ENCODE peak calls at places on chromosomes 7 and 10, in eight cellular contexts. E is hepatocyte, M is HepG2, D is stomach, A is tibial artery, P is neural progenitor cell, H is ascending aorta, L is heart right ventricle. G is an unnamed sample.

GRCh38 chr10:60186315-60187071 is 203.2 kb downstream of the ANK3 start:
- DNase-seq in E (no peak), M (no peak), D (peak; percentile 59), A (peak; percentile 75), P (no peak), H (no peak), L (peak; percentile 60), G (no peak)

GRCh38 chr7:70098133-70098561 is 499.9 kb downstream of the AUTS2 start:
- DNase-seq in E (no peak), M (no peak), D (no peak), A (no peak), P (no peak), H (no peak), L (no peak), G (peak; percentile 35)

GRCh38 chr7:28573059-28573553 is 160.8 kb downstream of the CREB5 start:
- DNase-seq in E (no peak), M (peak; percentile 18), D (peak; percentile 61), A (no peak), P (no peak), H (no peak), L (peak; percentile 58), G (no peak)

GRCh38 chr7:35424869-35425495 is 171.1 kb upstream of the TBX20 start:
- DNase-seq in E (peak; percentile 75), M (peak; percentile 41), D (peak; percentile 65), A (no peak), P (peak; percentile 74), H (no peak), L (peak; percentile 55), G (peak; percentile 46)

GRCh38 chr7:106225856-106226255 is 58.9 kb downstream of the NAMPT start:
- DNase-seq in E (no peak), M (no peak), D (no peak), A (no peak), P (no peak), H (no peak), L (no peak), G (no peak)

GRCh38 chr10:62380002-62380401 is 5.8 kb downstream of the ZNF365 start:
- DNase-seq in E (peak; percentile 49), M (peak; percentile 10), D (no peak), A (no peak), P (no peak), H (no peak), L (no peak), G (no peak)

GRCh38 chr10:107727762-107728317 is 563.3 kb upstream of the SORCS1 start:
- DNase-seq in E (peak; percentile 6), M (no peak), D (no peak), A (no peak), P (no peak), H (no peak), L (no peak), G (peak; percentile 40)

GRCh38 chr10:92688927-92689662 is 660 bp upstream of the HHEX start:
- DNase-seq in E (peak; percentile 34), M (peak; percentile 55), D (peak; percentile 43), A (peak; percentile 75), P (peak; percentile 63), H (no peak), L (peak; percentile 11), G (no peak)

GRCh38 chr7:38463277-38464224 is 167.6 kb downstream of the AMPH start:
- DNase-seq in E (peak; percentile 15), M (no peak), D (peak; percentile 44), A (no peak), P (no peak), H (no peak), L (peak; percentile 14), G (peak; percentile 56)

GRCh38 chr10:124025638-124026336 is 67.6 kb downstream of the CHST15 start:
- DNase-seq in E (peak; percentile 43), M (peak; percentile 48), D (peak; percentile 40), A (peak; percentile 79), P (peak; percentile 62), H (no peak), L (no peak), G (peak; percentile 39)

GRCh38 chr10:79229081-79229541 is 118.2 kb upstream of the PPIF start:
- DNase-seq in E (peak; percentile 46), M (no peak), D (no peak), A (no peak), P (no peak), H (no peak), L (no peak), G (peak; percentile 20)

GRCh38 chr10:114402233-114402632 is 2.1 kb downstream of the AFAP1L2 start:
- DNase-seq in E (no peak), M (no peak), D (no peak), A (no peak), P (no peak), H (no peak), L (no peak), G (no peak)

GRCh38 chr10:34789993-34790506 is 25.0 kb downstream of the PARD3 start:
- DNase-seq in E (peak; percentile 60), M (peak; percentile 39), D (no peak), A (no peak), P (no peak), H (no peak), L (no peak), G (peak; percentile 89)

GRCh38 chr10:3102721-3103410 is 35.5 kb downstream of the PFKP start:
- DNase-seq in E (no peak), M (peak; percentile 5), D (no peak), A (peak; percentile 65), P (no peak), H (no peak), L (no peak), G (peak; percentile 75)

GRCh38 chr7:135253851-135254815 is 20.5 kb downstream of the STRA8 start:
- DNase-seq in E (peak; percentile 32), M (peak; percentile 50), D (peak; percentile 43), A (peak; percentile 93), P (no peak), H (peak; percentile 65), L (peak; percentile 65), G (peak; percentile 4)

GRCh38 chr7:36625247-36625646 is 99.0 kb downstream of the AOAH start:
- DNase-seq in E (no peak), M (no peak), D (no peak), A (no peak), P (no peak), H (no peak), L (no peak), G (no peak)

GRCh38 chr7:76233538-76234281 is 32.0 kb downstream of the SRRM3 start:
- DNase-seq in E (no peak), M (no peak), D (no peak), A (no peak), P (peak; percentile 87), H (no peak), L (no peak), G (no peak)

GRCh38 chr10:26780793-26781601 is 79.8 kb downstream of the ABI1 start:
- DNase-seq in E (peak; percentile 40), M (no peak), D (no peak), A (no peak), P (no peak), H (no peak), L (no peak), G (no peak)

GRCh38 chr7:50349963-50350944 is 45.7 kb downstream of the IKZF1 start:
- DNase-seq in E (no peak), M (no peak), D (no peak), A (no peak), P (no peak), H (no peak), L (no peak), G (no peak)

GRCh38 chr10:49612513-49613159 is 1.2 kb upstream of the CHAT start:
- DNase-seq in E (no peak), M (peak; percentile 3), D (no peak), A (peak; percentile 46), P (peak; percentile 86), H (no peak), L (no peak), G (no peak)

GRCh38 chr10:129385600-129385999 is 81.4 kb upstream of the MGMT start:
- DNase-seq in E (no peak), M (no peak), D (no peak), A (no peak), P (no peak), H (no peak), L (no peak), G (no peak)

GRCh38 chr7:140084972-140085371 is 22.2 kb upstream of the PARP12 start:
- DNase-seq in E (no peak), M (no peak), D (no peak), A (no peak), P (no peak), H (no peak), L (no peak), G (no peak)

GRCh38 chr10:104350146-104350635 is 3.4 kb upstream of the CFAP58 start:
- DNase-seq in E (peak; percentile 74), M (peak; percentile 66), D (no peak), A (no peak), P (peak; percentile 70), H (no peak), L (peak; percentile 48), G (peak; percentile 78)

GRCh38 chr10:93816123-93816747 is 58.5 kb downstream of the LGI1 start:
- DNase-seq in E (peak; percentile 83), M (peak; percentile 9), D (peak; percentile 63), A (peak; percentile 76), P (peak; percentile 85), H (no peak), L (peak; percentile 39), G (peak; percentile 76)

GRCh38 chr7:101956130-101956529 is 138.7 kb downstream of the CUX1 start:
- DNase-seq in E (no peak), M (no peak), D (no peak), A (no peak), P (no peak), H (no peak), L (peak; percentile 71), G (no peak)
- H3K4me1 ChIP-seq in E (peaks cover 17% of the 10 kb centered on the region), M (no peaks in the 10 kb centered on the region), D (peaks cover 18% of the 10 kb centered on the region), A (no peaks in the 10 kb centered on the region), P (peaks cover 3% of the 10 kb centered on the region), H (peaks cover 4% of the 10 kb centered on the region), L (peaks cover 60% of the 10 kb centered on the region), G (peaks cover 12% of the 10 kb centered on the region)

GRCh38 chr10:70714245-70714644 is 41.9 kb downstream of the ADAMTS14 start:
- DNase-seq in E (no peak), M (no peak), D (no peak), A (no peak), P (no peak), H (no peak), L (no peak), G (no peak)
- H3K27ac ChIP-seq in E (no peak overlapping the region), M (no peak overlapping the region), D (no peak overlapping the region), A (no peak overlapping the region), P (no peak overlapping the region), H (no peak overlapping the region), L (no peak overlapping the region), G (no peak overlapping the region)

GRCh38 chr10:68897336-68897741 is 3.8 kb upstream of the DDX50 start:
- DNase-seq in E (peak; percentile 80), M (peak; percentile 64), D (peak; percentile 37), A (no peak), P (peak; percentile 84), H (no peak), L (peak; percentile 55), G (peak; percentile 78)
- H3K4me3 ChIP-seq in E (no peak overlapping the region), M (no peak overlapping the region), D (no peak overlapping the region), A (no peak overlapping the region), P (no peak overlapping the region), H (no peak overlapping the region), L (no peak overlapping the region), G (no peak overlapping the region)

DNA sequence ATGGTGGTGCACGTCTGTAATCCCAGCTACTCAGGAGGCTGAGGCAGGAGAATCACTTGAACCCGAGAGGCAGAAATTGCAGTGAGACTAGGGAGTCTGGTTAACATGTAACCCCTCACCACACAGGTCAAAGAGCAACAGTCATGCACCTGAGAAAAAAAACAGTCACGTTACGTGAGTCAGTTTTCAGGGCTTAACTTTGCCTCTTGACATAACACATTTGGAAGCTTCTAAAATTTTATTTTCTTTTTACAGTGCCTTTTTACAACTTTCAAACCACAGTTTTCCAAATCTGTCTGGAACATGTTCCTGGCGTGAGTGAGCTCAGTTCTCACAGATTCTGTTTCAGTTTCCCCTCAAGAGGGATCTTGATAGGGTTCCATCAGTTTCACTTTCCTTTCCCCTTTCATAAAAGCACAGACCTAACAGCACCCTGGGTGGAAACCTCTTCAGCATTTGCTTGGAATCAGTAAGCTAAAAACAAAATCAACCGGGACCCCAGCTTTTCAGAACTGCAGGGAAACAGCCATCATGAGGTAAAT is 4.4 kb downstream of the IFIT3 start:
- DNase-seq in E (peak; percentile 56), M (peak; percentile 41), D (no peak), A (no peak), P (no peak), H (no peak), L (peak; percentile 53), G (peak; percentile 90)
- H3K4me1 ChIP-seq in E (peaks cover 23% of the 10 kb centered on the region), M (peaks cover 54% of the 10 kb centered on the region), D (peaks cover 22% of the 10 kb centered on the region), A (peaks cover 26% of the 10 kb centered on the region), P (peaks cover 36% of the 10 kb centered on the region), H (peaks cover 6% of the 10 kb centered on the region), L (peaks cover 76% of the 10 kb centered on the region), G (peaks cover 18% of the 10 kb centered on the region)

G was measured in small intestine.